ENCODE peak calls at places on chromosome 5, in four cellular contexts. One of them, this sample, is unnamed.

GRCh38 chr5:67244345-67244793 is 47.8 kb upstream of the CD180 start:
- DNase-seq in IMR-90: no peak
- DNase-seq in foreskin fibroblast: no peak
- DNase-seq in colonic mucosa: no peak
- DNase-seq in this sample: no peak

GRCh38 chr5:101473483-101473882 is 570.4 kb upstream of the ST8SIA4 start:
- DNase-seq in IMR-90: peak; percentile 12
- DNase-seq in foreskin fibroblast: peak; percentile 1
- DNase-seq in colonic mucosa: no peak
- DNase-seq in this sample: peak; percentile 2

GRCh38 chr5:548256-548655 is 24.0 kb upstream of the SLC9A3 start:
- DNase-seq in IMR-90: peak; percentile 19
- DNase-seq in foreskin fibroblast: no peak
- DNase-seq in colonic mucosa: no peak
- DNase-seq in this sample: peak; percentile 15

GRCh38 chr5:139368613-139369012 is 14.5 kb downstream of the SLC23A1 start:
- DNase-seq in IMR-90: peak; percentile 29
- DNase-seq in foreskin fibroblast: no peak
- DNase-seq in colonic mucosa: no peak
- DNase-seq in this sample: no peak

GRCh38 chr5:86493777-86494176 is 124.0 kb upstream of the COX7C start:
- DNase-seq in IMR-90: no peak
- DNase-seq in foreskin fibroblast: no peak
- DNase-seq in colonic mucosa: no peak
- DNase-seq in this sample: no peak

GRCh38 chr5:56314536-56314935 is 81.4 kb upstream of the ANKRD55 start:
- DNase-seq in IMR-90: no peak
- DNase-seq in foreskin fibroblast: no peak
- DNase-seq in colonic mucosa: no peak
- DNase-seq in this sample: no peak

GRCh38 chr5:140401362-140402257 is at the start of gene ANKHD1:
- DNase-seq in IMR-90: peak; percentile 100
- DNase-seq in foreskin fibroblast: peak; percentile 100
- DNase-seq in colonic mucosa: peak; percentile 99
- DNase-seq in this sample: peak; percentile 100

GRCh38 chr5:126097881-126098280 is 325.3 kb upstream of the GRAMD2B start:
- DNase-seq in IMR-90: no peak
- DNase-seq in foreskin fibroblast: no peak
- DNase-seq in colonic mucosa: no peak
- DNase-seq in this sample: no peak

GRCh38 chr5:5141625-5142527 is 1.7 kb downstream of the ADAMTS16 start:
- DNase-seq in IMR-90: peak; percentile 51
- DNase-seq in foreskin fibroblast: peak; percentile 28
- DNase-seq in colonic mucosa: peak; percentile 63
- DNase-seq in this sample: peak; percentile 59

GRCh38 chr5:167812871-167813270 is 478.6 kb upstream of the WWC1 start:
- DNase-seq in IMR-90: no peak
- DNase-seq in foreskin fibroblast: no peak
- DNase-seq in colonic mucosa: no peak
- DNase-seq in this sample: no peak

GRCh38 chr5:53430618-53431252 is 49.7 kb upstream of the FST start:
- DNase-seq in IMR-90: peak; percentile 87
- DNase-seq in foreskin fibroblast: peak; percentile 78
- DNase-seq in colonic mucosa: no peak
- DNase-seq in this sample: peak; percentile 81

GRCh38 chr5:111530298-111530740 is 18.0 kb upstream of the STARD4 start:
- DNase-seq in IMR-90: peak; percentile 41
- DNase-seq in foreskin fibroblast: peak; percentile 54
- DNase-seq in colonic mucosa: peak; percentile 54
- DNase-seq in this sample: peak; percentile 66

GRCh38 chr5:32027717-32028321 is 146.3 kb downstream of the GOLPH3 start:
- DNase-seq in IMR-90: peak; percentile 97
- DNase-seq in foreskin fibroblast: peak; percentile 96
- DNase-seq in colonic mucosa: peak; percentile 31
- DNase-seq in this sample: peak; percentile 99

GRCh38 chr5:90941002-90941720 is 382.6 kb downstream of the ADGRV1 start:
- DNase-seq in IMR-90: no peak
- DNase-seq in foreskin fibroblast: no peak
- DNase-seq in colonic mucosa: no peak
- DNase-seq in this sample: no peak

GRCh38 chr5:53246042-53246836 is 136.7 kb upstream of the MOCS2 start:
- DNase-seq in IMR-90: peak; percentile 94
- DNase-seq in foreskin fibroblast: peak; percentile 82
- DNase-seq in colonic mucosa: no peak
- DNase-seq in this sample: peak; percentile 97

GRCh38 chr5:36403601-36404311 is 102.1 kb upstream of the RANBP3L start:
- DNase-seq in IMR-90: peak; percentile 32
- DNase-seq in foreskin fibroblast: peak; percentile 94
- DNase-seq in colonic mucosa: no peak
- DNase-seq in this sample: peak; percentile 99

GRCh38 chr5:153629027-153629426 is 138.6 kb downstream of the GRIA1 start:
- DNase-seq in IMR-90: peak; percentile 97
- DNase-seq in foreskin fibroblast: peak; percentile 99
- DNase-seq in colonic mucosa: peak; percentile 17
- DNase-seq in this sample: peak; percentile 98

GRCh38 chr5:38468202-38468656 is 88.2 kb downstream of the LIFR start:
- DNase-seq in IMR-90: peak; percentile 97
- DNase-seq in foreskin fibroblast: peak; percentile 87
- DNase-seq in colonic mucosa: no peak
- DNase-seq in this sample: peak; percentile 93

GRCh38 chr5:34570143-34570542 is 86.0 kb upstream of the RAI14 start:
- DNase-seq in IMR-90: no peak
- DNase-seq in foreskin fibroblast: no peak
- DNase-seq in colonic mucosa: no peak
- DNase-seq in this sample: no peak

GRCh38 chr5:84274585-84275468 is 109.9 kb downstream of the EDIL3 start:
- DNase-seq in IMR-90: peak; percentile 28
- DNase-seq in foreskin fibroblast: no peak
- DNase-seq in colonic mucosa: peak; percentile 59
- DNase-seq in this sample: peak; percentile 16

GRCh38 chr5:10442581-10442980 is 902 bp downstream of the ROPN1L start:
- DNase-seq in IMR-90: no peak
- DNase-seq in foreskin fibroblast: peak; percentile 17
- DNase-seq in colonic mucosa: no peak
- DNase-seq in this sample: peak; percentile 53

GRCh38 chr5:124056326-124057160 is 544.6 kb downstream of the CSNK1G3 start:
- DNase-seq in IMR-90: no peak
- DNase-seq in foreskin fibroblast: no peak
- DNase-seq in colonic mucosa: no peak
- DNase-seq in this sample: no peak

GRCh38 chr5:119315516-119315949 is 40.3 kb upstream of the TNFAIP8 start:
- DNase-seq in IMR-90: no peak
- DNase-seq in foreskin fibroblast: no peak
- DNase-seq in colonic mucosa: no peak
- DNase-seq in this sample: peak; percentile 32
- TF ChIP-seq CTCF in IMR-90: peak; percentile 21
- TF ChIP-seq CTCF in foreskin fibroblast: peak; percentile 26
- TF ChIP-seq CTCF in colonic mucosa: peak; percentile 23
- TF ChIP-seq CTCF in this sample: peak; percentile 47

DNA sequence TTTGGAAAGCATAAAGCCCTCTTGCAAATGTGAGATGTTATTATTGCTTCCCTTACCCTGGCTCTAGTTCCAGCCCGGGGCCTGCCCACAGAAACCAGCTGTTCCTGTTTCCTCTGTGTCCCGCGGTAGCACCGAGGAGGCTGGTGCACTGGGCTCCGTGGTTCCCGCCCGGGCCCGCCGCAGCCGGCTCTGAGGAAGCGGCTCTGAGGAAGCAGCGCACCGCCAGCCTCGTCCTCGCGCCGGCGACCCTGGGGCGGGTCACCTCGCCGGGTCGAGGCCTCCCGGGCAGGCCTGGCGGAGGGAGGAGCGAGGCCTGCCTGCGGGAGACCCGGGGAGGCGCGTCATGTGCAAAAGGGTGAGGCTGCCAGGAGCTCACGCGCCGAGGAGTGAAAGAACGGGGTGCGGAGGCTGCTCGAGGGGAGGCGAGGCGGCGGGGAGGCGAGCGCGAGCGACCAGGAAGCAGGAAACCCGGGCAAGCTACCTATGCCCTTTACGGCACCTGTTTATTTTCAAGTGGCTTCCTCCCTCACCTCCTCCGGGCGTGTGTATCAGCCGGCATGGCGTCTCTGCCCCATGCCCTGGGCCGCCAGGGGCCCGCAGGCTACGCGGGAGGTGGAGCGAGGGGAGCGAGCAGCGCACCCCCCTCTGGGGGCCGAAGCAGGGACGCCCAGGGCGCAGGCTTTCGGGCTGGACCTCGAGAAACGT is 61.3 kb upstream of the MEGF10 start:
- DNase-seq in IMR-90: peak; percentile 6
- DNase-seq in foreskin fibroblast: peak; percentile 29
- DNase-seq in colonic mucosa: peak; percentile 66
- DNase-seq in this sample: peak; percentile 12
- TF ChIP-seq CTCF in IMR-90: peak; percentile 10
- TF ChIP-seq CTCF in foreskin fibroblast: peak; percentile 12
- TF ChIP-seq CTCF in colonic mucosa: no peak
- TF ChIP-seq CTCF in this sample: peak; percentile 8

GRCh38 chr5:64506567-64507321 is 929 bp downstream of the RGS7BP start:
- DNase-seq in IMR-90: no peak
- DNase-seq in foreskin fibroblast: no peak
- DNase-seq in colonic mucosa: no peak
- DNase-seq in this sample: no peak
- TF ChIP-seq CTCF in IMR-90: no peak
- TF ChIP-seq CTCF in foreskin fibroblast: no peak
- TF ChIP-seq CTCF in colonic mucosa: no peak
- TF ChIP-seq CTCF in this sample: no peak

DNA sequence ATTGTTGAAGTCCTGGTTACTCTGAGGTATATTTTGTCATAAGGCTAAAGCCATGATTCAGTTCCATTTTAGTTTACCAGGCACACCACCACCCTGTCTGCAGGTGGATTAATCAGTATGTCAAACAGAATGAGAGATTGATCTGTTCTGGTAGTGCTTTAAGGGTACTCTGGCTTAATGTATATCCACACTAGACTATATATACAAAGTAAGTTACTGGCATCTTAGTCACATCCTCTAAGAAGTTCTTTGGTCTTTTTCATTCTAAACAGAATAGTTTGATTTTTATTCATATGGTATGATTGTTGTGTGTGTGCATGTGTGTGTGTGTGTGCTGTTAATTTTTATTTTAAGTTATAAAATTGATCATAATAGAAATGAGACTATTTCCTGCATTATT is 61.8 kb downstream of the RAB24 start:
- DNase-seq in IMR-90: peak; percentile 62
- DNase-seq in foreskin fibroblast: no peak
- DNase-seq in colonic mucosa: no peak
- DNase-seq in this sample: no peak
- TF ChIP-seq CTCF in IMR-90: no peak
- TF ChIP-seq CTCF in foreskin fibroblast: no peak
- TF ChIP-seq CTCF in colonic mucosa: no peak
- TF ChIP-seq CTCF in this sample: no peak

DNA sequence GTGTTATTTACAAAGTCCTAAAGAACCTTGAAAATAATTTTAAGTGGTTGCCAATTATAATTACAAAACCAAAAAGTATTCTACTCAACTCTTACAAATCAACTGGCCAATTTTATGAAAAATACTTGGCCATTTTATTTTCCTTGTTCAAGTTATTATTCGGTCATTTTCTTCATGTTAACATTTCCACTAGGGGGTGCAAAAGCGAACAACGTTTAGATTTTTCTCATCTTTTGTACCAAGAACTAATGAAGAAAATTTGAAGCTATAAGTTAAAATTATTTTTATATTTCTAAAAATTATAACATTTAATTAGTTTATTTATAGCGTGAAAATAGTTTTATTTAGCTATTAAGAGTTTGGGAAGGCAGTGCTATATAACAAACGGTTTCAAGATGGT is 1453.3 kb downstream of the MAT2B start:
- DNase-seq in IMR-90: no peak
- DNase-seq in foreskin fibroblast: no peak
- DNase-seq in colonic mucosa: no peak
- DNase-seq in this sample: no peak
- TF ChIP-seq CTCF in IMR-90: no peak
- TF ChIP-seq CTCF in foreskin fibroblast: no peak
- TF ChIP-seq CTCF in colonic mucosa: no peak
- TF ChIP-seq CTCF in this sample: no peak

This sample was measured in AG10803.